ENCODE peak calls at places on chromosomes 16 and 17, in five cellular contexts. One of them, this sample, is unnamed. For H3K4me1, the result is how much of the 10 kb centered on the place peaks cover.

GRCh38 chr17:5110816-5111215 is 862 bp downstream of the ZNF232 start:
- DNase-seq in GM23248: no peak
- DNase-seq in neural progenitor cell: no peak
- DNase-seq in GM23338: peak
- DNase-seq in OCI-LY7: peak
- DNase-seq in this sample: no peak

GRCh38 chr16:57349212-57350031 is 9.2 kb upstream of the CCL22 start:
- DNase-seq in GM23248: no peak
- DNase-seq in OCI-LY7: peak
- DNase-seq in GM23338: no peak
- DNase-seq in neural progenitor cell: no peak
- DNase-seq in this sample: no peak

GRCh38 chr17:74957935-74958549 is 14.5 kb downstream of the HID1 start:
- DNase-seq in neural progenitor cell: peak
- DNase-seq in GM23338: peak
- DNase-seq in GM23248: peak
- DNase-seq in OCI-LY7: peak
- DNase-seq in this sample: peak

GRCh38 chr16:54143934-54144333 is 142.7 kb downstream of the IRX3 start:
- DNase-seq in OCI-LY7: no peak
- DNase-seq in GM23248: no peak
- DNase-seq in GM23338: no peak
- DNase-seq in neural progenitor cell: no peak
- DNase-seq in this sample: no peak

GRCh38 chr17:73151888-73152633 is 12.7 kb upstream of the SSTR2 start:
- DNase-seq in GM23248: no peak
- DNase-seq in GM23338: no peak
- DNase-seq in OCI-LY7: no peak
- DNase-seq in neural progenitor cell: no peak
- DNase-seq in this sample: peak

GRCh38 chr16:85978976-85979375 is 80.0 kb downstream of the IRF8 start:
- DNase-seq in GM23248: no peak
- DNase-seq in OCI-LY7: no peak
- DNase-seq in neural progenitor cell: no peak
- DNase-seq in GM23338: no peak
- DNase-seq in this sample: no peak

GRCh38 chr16:27867122-27868110 is 196.1 kb downstream of the GSG1L start:
- DNase-seq in GM23248: peak
- DNase-seq in GM23338: peak
- DNase-seq in neural progenitor cell: peak
- DNase-seq in OCI-LY7: peak
- DNase-seq in this sample: peak

GRCh38 chr17:4362141-4362540 is 4.3 kb downstream of the UBE2G1 start:
- DNase-seq in OCI-LY7: peak
- DNase-seq in GM23338: no peak
- DNase-seq in neural progenitor cell: no peak
- DNase-seq in GM23248: peak
- DNase-seq in this sample: peak

GRCh38 chr16:51237207-51237606 is 86.1 kb upstream of the SALL1 start:
- DNase-seq in GM23248: no peak
- DNase-seq in GM23338: no peak
- DNase-seq in neural progenitor cell: no peak
- DNase-seq in OCI-LY7: no peak
- DNase-seq in this sample: no peak

GRCh38 chr17:14748036-14748715 is 447.3 kb downstream of the HS3ST3B1 start:
- DNase-seq in GM23248: peak
- DNase-seq in GM23338: no peak
- DNase-seq in OCI-LY7: peak
- DNase-seq in neural progenitor cell: no peak
- DNase-seq in this sample: peak

GRCh38 chr16:67283039-67283825 is 3.9 kb downstream of the PLEKHG4 start:
- DNase-seq in OCI-LY7: no peak
- DNase-seq in GM23248: peak
- DNase-seq in neural progenitor cell: no peak
- DNase-seq in GM23338: no peak
- DNase-seq in this sample: peak

GRCh38 chr16:68642436-68643064 is 2.6 kb upstream of the CDH3 start:
- DNase-seq in OCI-LY7: no peak
- DNase-seq in neural progenitor cell: peak
- DNase-seq in GM23338: peak
- DNase-seq in GM23248: peak
- DNase-seq in this sample: no peak

GRCh38 chr17:12193336-12193735 is 172.7 kb downstream of the MAP2K4 start:
- DNase-seq in GM23248: no peak
- DNase-seq in OCI-LY7: no peak
- DNase-seq in neural progenitor cell: no peak
- DNase-seq in GM23338: no peak
- DNase-seq in this sample: no peak

GRCh38 chr17:50944902-50945720 is 79.0 kb upstream of the TOB1 start:
- DNase-seq in OCI-LY7: no peak
- DNase-seq in GM23248: no peak
- DNase-seq in GM23338: peak
- DNase-seq in neural progenitor cell: no peak
- DNase-seq in this sample: no peak

GRCh38 chr16:10992797-10993196 is 48.4 kb downstream of the CLEC16A start:
- DNase-seq in GM23248: peak
- DNase-seq in neural progenitor cell: no peak
- DNase-seq in GM23338: peak
- DNase-seq in OCI-LY7: no peak
- DNase-seq in this sample: peak

GRCh38 chr16:87841608-87842208 is 27.6 kb downstream of the SLC7A5 start:
- DNase-seq in GM23248: no peak
- DNase-seq in neural progenitor cell: no peak
- DNase-seq in OCI-LY7: no peak
- DNase-seq in GM23338: no peak
- DNase-seq in this sample: no peak

GRCh38 chr17:83079340-83079747 is at the start of gene METRNL:
- DNase-seq in neural progenitor cell: peak
- DNase-seq in OCI-LY7: peak
- DNase-seq in GM23338: peak
- DNase-seq in GM23248: peak
- DNase-seq in this sample: peak

GRCh38 chr16:50879873-50880695 is 138.2 kb downstream of the CYLD start:
- DNase-seq in GM23338: peak
- DNase-seq in OCI-LY7: no peak
- DNase-seq in neural progenitor cell: peak
- DNase-seq in GM23248: peak
- DNase-seq in this sample: no peak

GRCh38 chr17:77505460-77505769 is 364.6 kb downstream of the SEC14L1 start:
- DNase-seq in OCI-LY7: no peak
- DNase-seq in neural progenitor cell: no peak
- DNase-seq in GM23248: no peak
- DNase-seq in GM23338: no peak
- DNase-seq in this sample: no peak

GRCh38 chr17:37430051-37430591 is 23.4 kb downstream of the TADA2A start:
- DNase-seq in GM23248: peak
- DNase-seq in neural progenitor cell: no peak
- DNase-seq in OCI-LY7: no peak
- DNase-seq in GM23338: no peak
- DNase-seq in this sample: no peak

GRCh38 chr17:50279181-50279526 is 4.9 kb downstream of the TMEM92 start:
- DNase-seq in GM23338: no peak
- DNase-seq in GM23248: peak
- DNase-seq in OCI-LY7: no peak
- DNase-seq in neural progenitor cell: no peak
- DNase-seq in this sample: peak

GRCh38 chr17:72388765-72389473 is 268.1 kb downstream of the SOX9 start:
- DNase-seq in GM23248: no peak
- DNase-seq in GM23338: no peak
- DNase-seq in neural progenitor cell: no peak
- DNase-seq in OCI-LY7: peak
- DNase-seq in this sample: peak

GRCh38 chr16:89700649-89701424 is 668 bp downstream of the SPATA2L start:
- DNase-seq in GM23248: peak
- DNase-seq in OCI-LY7: peak
- DNase-seq in neural progenitor cell: peak
- DNase-seq in GM23338: peak
- DNase-seq in this sample: peak

GRCh38 chr16:51390877-51391276 is 239.8 kb upstream of the SALL1 start:
- DNase-seq in GM23338: peak
- DNase-seq in neural progenitor cell: peak
- DNase-seq in OCI-LY7: no peak
- DNase-seq in GM23248: no peak
- DNase-seq in this sample: no peak

GRCh38 chr17:55320594-55321506 is 56.1 kb downstream of the HLF start:
- DNase-seq in OCI-LY7: no peak
- DNase-seq in GM23248: no peak
- DNase-seq in neural progenitor cell: no peak
- DNase-seq in GM23338: no peak
- DNase-seq in this sample: no peak

GRCh38 chr17:19719365-19720209 is 3.2 kb upstream of the SLC47A2 start:
- DNase-seq in GM23248: peak
- DNase-seq in neural progenitor cell: no peak
- DNase-seq in GM23338: no peak
- DNase-seq in OCI-LY7: no peak
- DNase-seq in this sample: peak

GRCh38 chr17:47208744-47209488 is at the start of gene MYL4:
- DNase-seq in GM23338: no peak
- DNase-seq in GM23248: no peak
- DNase-seq in OCI-LY7: peak
- DNase-seq in neural progenitor cell: peak
- DNase-seq in this sample: no peak

GRCh38 chr17:41985919-41986318 is 19.3 kb downstream of the CNP start:
- DNase-seq in OCI-LY7: no peak
- DNase-seq in GM23338: no peak
- DNase-seq in neural progenitor cell: no peak
- DNase-seq in GM23248: no peak
- DNase-seq in this sample: no peak

GRCh38 chr17:7438050-7438614 is 1.2 kb upstream of the FGF11 start:
- DNase-seq in neural progenitor cell: peak
- DNase-seq in GM23248: peak
- DNase-seq in OCI-LY7: peak
- DNase-seq in GM23338: peak
- DNase-seq in this sample: no peak

GRCh38 chr16:74691093-74691855 is 9.4 kb downstream of the MLKL start:
- DNase-seq in neural progenitor cell: no peak
- DNase-seq in GM23338: no peak
- DNase-seq in GM23248: peak
- DNase-seq in OCI-LY7: no peak
- DNase-seq in this sample: no peak

GRCh38 chr17:31646642-31647041 is 212.4 kb downstream of the COPRS start:
- DNase-seq in GM23338: no peak
- DNase-seq in neural progenitor cell: no peak
- DNase-seq in GM23248: no peak
- DNase-seq in OCI-LY7: no peak
- DNase-seq in this sample: no peak

GRCh38 chr16:17271687-17272086 is 199.1 kb downstream of the XYLT1 start:
- DNase-seq in GM23248: peak
- DNase-seq in neural progenitor cell: no peak
- DNase-seq in OCI-LY7: no peak
- DNase-seq in GM23338: no peak
- DNase-seq in this sample: no peak
- TF ChIP-seq EZH2phosphoT487 in GM23248: no peak
- TF ChIP-seq EZH2phosphoT487 in neural progenitor cell: no peak
- TF ChIP-seq EZH2phosphoT487 in OCI-LY7: no peak
- TF ChIP-seq EZH2phosphoT487 in GM23338: no peak
- TF ChIP-seq EZH2phosphoT487 in this sample: no peak

DNA sequence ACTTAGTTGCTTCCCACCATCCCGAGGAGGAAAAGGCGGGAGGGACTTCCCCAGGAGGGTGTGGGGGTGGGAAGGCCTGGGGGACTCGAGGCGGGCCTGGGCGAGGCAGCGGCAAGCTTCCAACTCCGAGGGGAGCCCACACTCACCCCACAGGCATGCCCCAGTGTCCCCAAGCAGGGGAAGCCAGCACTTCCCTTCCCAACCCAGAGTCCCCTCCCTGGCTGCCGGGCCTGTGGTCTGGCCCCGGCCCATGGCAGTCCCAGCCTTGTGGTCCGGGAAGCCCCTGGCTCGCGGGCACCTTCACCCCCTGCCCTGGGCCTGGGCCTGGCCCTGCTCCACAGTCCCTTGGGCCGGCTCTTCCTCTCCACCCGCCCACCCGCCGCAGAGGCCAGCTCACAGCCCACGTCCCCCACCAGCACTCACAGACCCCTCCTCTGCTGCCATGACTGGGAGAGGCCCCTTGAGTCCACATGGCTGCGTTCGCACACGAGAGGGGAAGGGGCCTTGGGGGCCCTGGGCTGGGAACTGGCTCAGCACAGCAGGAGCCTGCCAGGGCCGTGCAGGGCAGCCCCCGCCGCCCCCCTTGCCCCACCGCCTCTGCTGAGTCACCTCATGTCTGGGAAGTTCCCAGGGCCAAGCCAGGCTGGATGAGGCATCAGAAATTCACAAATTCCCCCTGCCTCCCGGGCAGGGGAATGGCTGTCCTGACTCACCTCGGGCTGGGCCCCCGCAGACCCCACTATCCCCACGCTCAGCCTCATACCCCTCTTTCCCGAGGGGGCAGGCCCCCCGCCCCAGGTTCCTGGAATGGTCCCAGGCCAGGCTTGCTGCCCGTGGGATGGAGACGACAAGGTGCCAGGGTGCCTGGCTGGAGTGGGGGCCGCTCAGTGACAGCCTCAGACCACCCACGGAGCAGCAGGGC is 27.8 kb downstream of the BAHCC1 start:
- DNase-seq in GM23248: peak
- DNase-seq in neural progenitor cell: peak
- DNase-seq in OCI-LY7: no peak
- DNase-seq in GM23338: no peak
- DNase-seq in this sample: peak
- H3K4me1 ChIP-seq in GM23248: under half
- H3K4me1 ChIP-seq in neural progenitor cell: under half
- H3K4me1 ChIP-seq in OCI-LY7: under half
- H3K4me1 ChIP-seq in GM23338: under half
- H3K4me1 ChIP-seq in this sample: under half

GRCh38 chr17:60585887-60586286 is 14.1 kb upstream of the PPM1D start:
- DNase-seq in OCI-LY7: no peak
- DNase-seq in GM23248: no peak
- DNase-seq in GM23338: no peak
- DNase-seq in neural progenitor cell: no peak
- DNase-seq in this sample: no peak

GRCh38 chr17:60583008-60583407 is 17.0 kb upstream of the PPM1D start:
- DNase-seq in neural progenitor cell: no peak
- DNase-seq in GM23338: no peak
- DNase-seq in GM23248: no peak
- DNase-seq in OCI-LY7: no peak
- DNase-seq in this sample: no peak

GRCh38 chr17:60590075-60590474 is 9.9 kb upstream of the PPM1D start:
- DNase-seq in OCI-LY7: no peak
- DNase-seq in neural progenitor cell: no peak
- DNase-seq in GM23338: no peak
- DNase-seq in GM23248: no peak
- DNase-seq in this sample: no peak

GRCh38 chr17:60586288-60586974 is 13.6 kb upstream of the PPM1D start:
- DNase-seq in OCI-LY7: peak
- DNase-seq in GM23338: peak
- DNase-seq in neural progenitor cell: peak
- DNase-seq in GM23248: peak
- DNase-seq in this sample: peak
- TF ChIP-seq EZH2phosphoT487 in OCI-LY7: no peak
- TF ChIP-seq EZH2phosphoT487 in GM23338: no peak
- TF ChIP-seq EZH2phosphoT487 in neural progenitor cell: no peak
- TF ChIP-seq EZH2phosphoT487 in GM23248: no peak
- TF ChIP-seq EZH2phosphoT487 in this sample: no peak

DNA sequence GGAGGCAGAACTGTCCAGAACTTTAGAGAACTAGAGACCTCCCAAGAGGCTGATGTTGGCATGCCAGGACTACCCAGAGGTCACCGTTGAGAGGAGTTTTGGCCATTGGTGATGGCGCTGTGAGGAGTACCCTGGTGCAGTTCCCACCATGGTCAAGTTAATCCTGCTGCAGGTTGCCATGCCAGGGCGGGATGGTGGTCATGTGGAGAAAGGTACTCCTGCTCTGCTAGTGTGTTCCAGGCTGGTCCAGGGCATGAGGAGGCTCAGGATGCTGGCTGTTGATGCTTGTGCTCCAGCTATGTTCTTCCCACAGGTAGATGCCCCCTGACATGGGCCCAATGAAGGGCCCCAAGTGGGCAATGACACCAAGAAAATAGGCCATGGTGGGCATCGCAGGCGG is 4.1 kb upstream of the PHF12 start:
- DNase-seq in neural progenitor cell: no peak
- DNase-seq in OCI-LY7: no peak
- DNase-seq in GM23338: no peak
- DNase-seq in GM23248: no peak
- DNase-seq in this sample: no peak
- H3K4me1 ChIP-seq in neural progenitor cell: under half
- H3K4me1 ChIP-seq in OCI-LY7: under half
- H3K4me1 ChIP-seq in GM23338: under half
- H3K4me1 ChIP-seq in GM23248: under half
- H3K4me1 ChIP-seq in this sample: under half

This sample was measured in PC-3.